ENCODE peak calls at places on chromosomes 4 and X, in six cellular contexts. Q is fibroblast of mammary gland, I is AG09309, G is HL-60, D is thyroid gland, E is astrocyte of the spinal cord. R is an unnamed sample.

GRCh38 chr4:183388021-183388420 is 56.4 kb upstream of the CDKN2AIP start:
- DNase-seq in Q (no peak), I (no peak), G (no peak), D (no peak), E (no peak), R (no peak)

GRCh38 chrX:150961631-150962030 is 21.5 kb upstream of the HMGB3 start:
- DNase-seq in Q (no peak), I (no peak), G (no peak), D (no peak), E (no peak), R (no peak)

GRCh38 chr4:25834411-25835107 is 28.2 kb downstream of the SEL1L3 start:
- DNase-seq in Q (no peak), I (no peak), G (no peak), D (no peak), E (no peak), R (no peak)

GRCh38 chr4:22483551-22483981 is 32.3 kb downstream of the ADGRA3 start:
- DNase-seq in Q (peak), I (peak), G (no peak), D (no peak), E (peak), R (peak)

GRCh38 chrX:9144643-9145290 is 110.8 kb upstream of the FAM9B start:
- DNase-seq in Q (peak), I (no peak), G (no peak), D (no peak), E (no peak), R (peak)

GRCh38 chr4:29708473-29708872 is 1011.7 kb upstream of the PCDH7 start:
- DNase-seq in Q (peak), I (peak), G (no peak), D (no peak), E (peak), R (peak)

GRCh38 chr4:107854326-107855030 is 29.7 kb downstream of the SGMS2 start:
- DNase-seq in Q (peak), I (peak), G (no peak), D (no peak), E (peak), R (peak)

GRCh38 chrX:32084757-32085156 is 1012.9 kb upstream of the FTHL17 start:
- DNase-seq in Q (no peak), I (no peak), G (no peak), D (no peak), E (no peak), R (no peak)

GRCh38 chrX:38819163-38819562 is 17.9 kb downstream of the MID1IP1 start:
- DNase-seq in Q (no peak), I (no peak), G (no peak), D (no peak), E (no peak), R (no peak)

GRCh38 chrX:12844319-12844718 is 22.6 kb upstream of the TLR7 start:
- DNase-seq in Q (no peak), I (no peak), G (no peak), D (no peak), E (no peak), R (no peak)
- H3K4me3 ChIP-seq in Q (no peak), I (no peak), G (no peak), D (no peak), E (no peak), R (no peak)

GRCh38 chr4:139619644-139620043 is 46.0 kb upstream of the MGST2 start:
- DNase-seq in Q (peak), I (no peak), G (no peak), D (no peak), E (no peak), R (peak)
- TF ChIP-seq CTCF in Q (peak), I (peak), G (peak), D (no peak), E (peak), R (peak)

DNA sequence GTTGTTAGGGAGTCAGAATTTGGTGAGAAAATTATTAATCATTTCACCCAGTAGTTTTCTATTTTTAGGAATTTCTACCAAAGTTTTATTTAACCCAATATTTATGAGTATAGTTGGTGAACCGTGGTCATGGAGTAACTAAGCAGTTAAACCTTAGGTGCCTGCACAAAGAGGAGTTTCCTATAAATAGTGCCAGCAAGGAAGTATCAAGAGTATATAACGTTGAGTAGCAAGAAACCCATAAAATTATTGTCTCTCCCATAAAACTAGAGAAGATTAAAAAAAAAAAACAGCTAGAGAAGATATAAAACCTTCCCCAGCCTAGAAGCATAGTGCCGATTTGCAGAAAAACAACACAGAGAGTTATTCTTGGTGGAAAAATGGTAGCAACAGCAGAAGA is 158.9 kb downstream of the PRDM5 start:
- DNase-seq in Q (no peak), I (no peak), G (no peak), D (no peak), E (no peak), R (no peak)
- H3K4me3 ChIP-seq in Q (no peak), I (no peak), G (no peak), D (no peak), E (no peak), R (no peak)

GRCh38 chr4:33161202-33161601 is 2441.0 kb downstream of the PCDH7 start:
- DNase-seq in Q (no peak), I (no peak), G (no peak), D (no peak), E (no peak), R (no peak)

GRCh38 chr4:33162122-33162521 is 2442.0 kb downstream of the PCDH7 start:
- DNase-seq in Q (peak), I (no peak), G (no peak), D (no peak), E (no peak), R (no peak)

DNA sequence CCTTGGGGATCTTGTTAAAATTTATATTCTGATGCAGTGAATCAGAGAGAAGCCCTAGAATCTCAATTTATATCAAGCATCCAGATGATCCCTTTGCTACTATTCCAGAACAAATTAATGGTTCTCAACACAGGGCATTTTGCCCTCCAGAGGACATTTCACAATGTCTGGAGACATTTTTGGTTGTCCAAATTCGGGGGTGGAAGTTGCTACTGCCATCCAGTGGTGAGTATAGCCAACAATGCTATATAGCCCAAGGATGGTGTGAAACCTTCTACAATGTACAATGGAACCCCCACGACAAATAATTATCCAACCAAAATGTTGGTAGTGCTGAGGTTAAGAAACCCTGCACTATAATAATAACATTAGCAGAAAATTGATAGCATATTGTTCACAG is 2440.0 kb downstream of the PCDH7 start:
- DNase-seq in Q (peak), I (peak), G (no peak), D (no peak), E (no peak), R (peak)
- TF ChIP-seq CTCF in Q (peak), I (peak), G (peak), D (no peak), E (peak), R (peak)

GRCh38 chrX:24117288-24117687 is 32.2 kb upstream of the ZFX start:
- DNase-seq in Q (peak), I (peak), G (no peak), D (peak), E (peak), R (peak)
- H3K4me3 ChIP-seq in Q (no peak), I (no peak), G (no peak), D (no peak), E (no peak), R (no peak)

GRCh38 chrX:100819837-100820666 is at the start of gene CSTF2:
- DNase-seq in Q (peak), I (peak), G (peak), D (peak), E (peak), R (peak)
- TF ChIP-seq CTCF in Q (no peak), I (no peak), G (no peak), D (no peak), E (no peak), R (peak)

DNA sequence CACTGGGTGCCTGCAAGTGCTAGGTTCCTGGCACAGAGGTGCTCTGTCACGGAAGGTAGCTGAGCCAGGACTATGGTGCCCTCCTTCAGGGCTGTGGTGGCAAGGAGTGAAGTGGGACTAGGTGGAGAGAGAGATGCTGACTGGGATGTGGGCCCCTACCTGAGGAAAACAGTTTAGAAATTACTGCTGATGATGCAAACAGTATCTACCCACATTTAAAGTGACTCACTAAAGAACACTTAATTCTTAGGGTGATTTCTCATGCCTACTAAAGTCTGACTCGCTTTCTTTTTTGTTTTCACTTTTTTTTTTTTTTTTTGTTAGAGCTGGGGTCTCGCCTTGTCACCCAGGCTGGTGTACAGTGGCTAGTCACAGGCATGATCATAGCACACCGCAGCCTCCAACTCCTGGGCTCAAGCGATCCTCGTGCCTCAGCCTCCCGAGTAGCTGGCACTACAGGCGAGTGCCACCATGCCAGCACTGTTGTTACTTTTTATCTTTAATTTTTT is 3.1 kb downstream of the ZNF185 start:
- DNase-seq in Q (no peak), I (no peak), G (no peak), D (no peak), E (no peak), R (no peak)
- H3K4me3 ChIP-seq in Q (no peak), I (no peak), G (no peak), D (no peak), E (no peak), R (no peak)

DNA sequence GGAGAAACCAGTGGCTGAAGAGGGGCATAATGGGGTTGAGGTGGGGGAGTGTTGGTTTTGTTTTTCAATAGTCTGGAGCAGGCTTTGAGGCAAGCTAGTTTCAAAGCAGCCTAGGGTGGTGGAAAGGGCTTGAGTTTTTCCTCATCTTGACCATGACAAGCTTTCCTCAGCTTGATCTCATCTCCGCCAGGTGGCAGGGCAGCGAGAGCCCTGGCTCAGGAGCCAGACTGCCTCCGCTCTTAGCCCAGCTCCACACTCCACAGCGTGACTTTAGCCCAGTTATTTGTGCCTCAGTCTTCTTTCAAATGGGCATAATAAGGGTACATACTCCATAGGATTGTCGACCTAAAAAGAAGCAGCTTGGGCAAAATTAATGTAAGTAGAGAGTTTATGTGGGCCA is 29.9 kb upstream of the SOWAHD start:
- DNase-seq in Q (no peak), I (no peak), G (no peak), D (no peak), E (no peak), R (no peak)
- TF ChIP-seq CTCF in Q (no peak), I (peak), G (no peak), D (no peak), E (no peak), R (no peak)

GRCh38 chrX:70922776-70923473 is 8.0 kb downstream of the SLC7A3 start:
- DNase-seq in Q (no peak), I (no peak), G (no peak), D (no peak), E (no peak), R (no peak)
- H3K4me3 ChIP-seq in Q (no peak), I (no peak), G (no peak), D (no peak), E (no peak), R (no peak)